ENCODE peak calls at places on chromosome 13, in four cellular contexts. One of them, this sample, is unnamed.

GRCh38 chr13:44396963-44397580 is 23.4 kb downstream of the SERP2 start:
- DNase-seq in left ventricle myocardium inferior: peak
- DNase-seq in HL-60: no peak
- DNase-seq in astrocyte of the spinal cord: peak
- DNase-seq in this sample: no peak

GRCh38 chr13:41500501-41500900 is 43.2 kb downstream of the RGCC start:
- DNase-seq in HL-60: no peak
- DNase-seq in left ventricle myocardium inferior: peak
- DNase-seq in astrocyte of the spinal cord: no peak
- DNase-seq in this sample: no peak

GRCh38 chr13:44744880-44745633 is 168.9 kb upstream of the TSC22D1 start:
- DNase-seq in left ventricle myocardium inferior: no peak
- DNase-seq in astrocyte of the spinal cord: no peak
- DNase-seq in HL-60: no peak
- DNase-seq in this sample: no peak

GRCh38 chr13:50299546-50300249 is 284.5 kb downstream of the KCNRG start:
- DNase-seq in HL-60: no peak
- DNase-seq in left ventricle myocardium inferior: no peak
- DNase-seq in astrocyte of the spinal cord: peak
- DNase-seq in this sample: no peak

GRCh38 chr13:89925107-89925506 is 1422.4 kb upstream of the MIR17HG start:
- DNase-seq in HL-60: no peak
- DNase-seq in left ventricle myocardium inferior: no peak
- DNase-seq in astrocyte of the spinal cord: peak
- DNase-seq in this sample: no peak

GRCh38 chr13:50529154-50529882 is 314.2 kb downstream of the DLEU7 start:
- DNase-seq in left ventricle myocardium inferior: peak
- DNase-seq in HL-60: no peak
- DNase-seq in astrocyte of the spinal cord: peak
- DNase-seq in this sample: peak

GRCh38 chr13:66659291-66660012 is 570.7 kb downstream of the PCDH9 start:
- DNase-seq in left ventricle myocardium inferior: no peak
- DNase-seq in HL-60: no peak
- DNase-seq in astrocyte of the spinal cord: peak
- DNase-seq in this sample: no peak

GRCh38 chr13:31638577-31638976 is 100.7 kb upstream of the RXFP2 start:
- DNase-seq in left ventricle myocardium inferior: no peak
- DNase-seq in astrocyte of the spinal cord: peak
- DNase-seq in HL-60: no peak
- DNase-seq in this sample: no peak

GRCh38 chr13:108154421-108154858 is 60.9 kb downstream of the LIG4 start:
- DNase-seq in left ventricle myocardium inferior: no peak
- DNase-seq in astrocyte of the spinal cord: no peak
- DNase-seq in HL-60: no peak
- DNase-seq in this sample: no peak

GRCh38 chr13:25741796-25742195 is 310.0 kb downstream of the SHISA2 start:
- DNase-seq in left ventricle myocardium inferior: no peak
- DNase-seq in astrocyte of the spinal cord: no peak
- DNase-seq in HL-60: no peak
- DNase-seq in this sample: no peak

GRCh38 chr13:42380420-42381164 is 108.6 kb downstream of the AKAP11 start:
- DNase-seq in HL-60: no peak
- DNase-seq in left ventricle myocardium inferior: no peak
- DNase-seq in astrocyte of the spinal cord: no peak
- DNase-seq in this sample: no peak

GRCh38 chr13:50437252-50437651 is 406.2 kb downstream of the DLEU7 start:
- DNase-seq in left ventricle myocardium inferior: no peak
- DNase-seq in HL-60: no peak
- DNase-seq in astrocyte of the spinal cord: peak
- DNase-seq in this sample: peak

GRCh38 chr13:27619093-27619705 is 1.1 kb downstream of the LNX2 start:
- DNase-seq in HL-60: no peak
- DNase-seq in astrocyte of the spinal cord: peak
- DNase-seq in left ventricle myocardium inferior: no peak
- DNase-seq in this sample: no peak

GRCh38 chr13:49113526-49114286 is 106.4 kb upstream of the MLNR start:
- DNase-seq in astrocyte of the spinal cord: peak
- DNase-seq in left ventricle myocardium inferior: no peak
- DNase-seq in HL-60: no peak
- DNase-seq in this sample: no peak

GRCh38 chr13:78121459-78122348 is 203.1 kb upstream of the EDNRB start:
- DNase-seq in astrocyte of the spinal cord: peak
- DNase-seq in HL-60: peak
- DNase-seq in left ventricle myocardium inferior: peak
- DNase-seq in this sample: no peak

DNA sequence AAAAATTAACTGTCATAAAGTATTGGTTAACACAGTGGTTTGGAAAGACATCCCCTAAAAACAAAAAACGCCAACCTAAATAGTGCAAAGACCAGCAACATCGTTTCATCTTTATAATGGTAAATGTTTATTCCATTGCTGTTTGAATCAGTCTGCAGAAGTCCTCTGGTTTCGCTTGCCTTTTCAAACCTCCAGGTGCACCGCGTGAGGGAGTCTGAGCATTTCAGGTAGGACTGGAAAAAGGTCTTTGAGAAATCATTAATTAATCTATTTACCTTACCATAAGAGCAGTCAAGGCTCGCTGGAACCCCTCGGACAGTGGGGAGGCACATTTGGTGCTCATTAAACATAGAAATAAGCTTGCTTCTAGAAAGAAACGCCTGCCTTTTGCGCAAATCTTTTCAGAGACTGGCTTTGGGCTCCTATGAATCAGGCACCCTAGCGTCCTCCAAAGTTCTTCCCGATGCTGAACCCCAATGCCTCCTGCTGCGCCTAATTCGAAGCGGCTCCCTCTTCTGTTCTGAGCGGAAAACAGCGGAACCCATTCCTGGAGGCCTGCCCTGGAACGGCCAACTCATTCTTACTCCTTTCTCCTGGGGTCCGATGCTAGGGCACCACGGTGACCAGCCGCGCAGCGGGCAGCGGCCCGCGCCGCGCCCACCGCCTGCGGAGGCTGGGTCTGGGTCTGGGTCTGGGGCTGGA is 942 bp upstream of the MTUS2 start:
- DNase-seq in left ventricle myocardium inferior: no peak
- DNase-seq in HL-60: no peak
- DNase-seq in astrocyte of the spinal cord: peak
- DNase-seq in this sample: no peak
- H3K4me3 ChIP-seq in left ventricle myocardium inferior: peak
- H3K4me3 ChIP-seq in HL-60: no peak
- H3K4me3 ChIP-seq in astrocyte of the spinal cord: peak
- H3K4me3 ChIP-seq in this sample: peak

GRCh38 chr13:46119883-46120614 is 15.2 kb upstream of the CPB2 start:
- DNase-seq in HL-60: no peak
- DNase-seq in astrocyte of the spinal cord: peak
- DNase-seq in left ventricle myocardium inferior: no peak
- DNase-seq in this sample: peak

GRCh38 chr13:46113596-46113995 is 8.8 kb upstream of the CPB2 start:
- DNase-seq in HL-60: no peak
- DNase-seq in astrocyte of the spinal cord: peak
- DNase-seq in left ventricle myocardium inferior: no peak
- DNase-seq in this sample: no peak

GRCh38 chr13:46114599-46114998 is 9.8 kb upstream of the CPB2 start:
- DNase-seq in left ventricle myocardium inferior: no peak
- DNase-seq in astrocyte of the spinal cord: no peak
- DNase-seq in HL-60: no peak
- DNase-seq in this sample: no peak

GRCh38 chr13:46121033-46121432 is 16.2 kb upstream of the CPB2 start:
- DNase-seq in astrocyte of the spinal cord: no peak
- DNase-seq in left ventricle myocardium inferior: no peak
- DNase-seq in HL-60: no peak
- DNase-seq in this sample: no peak

GRCh38 chr13:46116653-46117502 is 12.0 kb upstream of the CPB2 start:
- DNase-seq in left ventricle myocardium inferior: no peak
- DNase-seq in astrocyte of the spinal cord: no peak
- DNase-seq in HL-60: no peak
- DNase-seq in this sample: no peak
- H3K4me3 ChIP-seq in left ventricle myocardium inferior: no peak
- H3K4me3 ChIP-seq in astrocyte of the spinal cord: no peak
- H3K4me3 ChIP-seq in HL-60: no peak
- H3K4me3 ChIP-seq in this sample: no peak

DNA sequence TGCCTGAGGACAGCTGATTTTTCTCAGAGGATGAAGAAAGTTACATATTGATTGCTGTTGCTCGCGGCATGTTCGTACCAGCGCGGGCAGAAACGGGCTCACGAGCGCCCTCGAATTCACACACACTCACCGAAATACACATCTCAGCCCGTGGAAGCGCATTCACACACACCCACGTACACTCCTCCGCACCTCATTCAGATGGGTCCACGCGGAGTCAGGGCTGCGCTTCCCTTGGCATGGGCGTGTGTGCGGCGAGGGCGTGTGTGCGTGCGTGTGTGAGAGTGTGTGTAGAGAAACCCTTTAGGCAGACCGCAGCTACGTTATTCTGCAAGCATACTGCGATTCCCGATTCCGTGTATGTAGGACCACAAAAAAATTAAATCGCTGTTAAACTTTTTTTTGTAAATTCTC is 2.1 kb upstream of the PCDH17 start:
- DNase-seq in left ventricle myocardium inferior: no peak
- DNase-seq in astrocyte of the spinal cord: no peak
- DNase-seq in HL-60: no peak
- DNase-seq in this sample: no peak
- H3K4me3 ChIP-seq in left ventricle myocardium inferior: peak
- H3K4me3 ChIP-seq in astrocyte of the spinal cord: peak
- H3K4me3 ChIP-seq in HL-60: no peak
- H3K4me3 ChIP-seq in this sample: peak

GRCh38 chr13:99970761-99971575 is 599 bp downstream of the ZIC5 start:
- DNase-seq in astrocyte of the spinal cord: no peak
- DNase-seq in left ventricle myocardium inferior: no peak
- DNase-seq in HL-60: no peak
- DNase-seq in this sample: no peak
- H3K4me3 ChIP-seq in astrocyte of the spinal cord: peak
- H3K4me3 ChIP-seq in left ventricle myocardium inferior: peak
- H3K4me3 ChIP-seq in HL-60: no peak
- H3K4me3 ChIP-seq in this sample: no peak

DNA sequence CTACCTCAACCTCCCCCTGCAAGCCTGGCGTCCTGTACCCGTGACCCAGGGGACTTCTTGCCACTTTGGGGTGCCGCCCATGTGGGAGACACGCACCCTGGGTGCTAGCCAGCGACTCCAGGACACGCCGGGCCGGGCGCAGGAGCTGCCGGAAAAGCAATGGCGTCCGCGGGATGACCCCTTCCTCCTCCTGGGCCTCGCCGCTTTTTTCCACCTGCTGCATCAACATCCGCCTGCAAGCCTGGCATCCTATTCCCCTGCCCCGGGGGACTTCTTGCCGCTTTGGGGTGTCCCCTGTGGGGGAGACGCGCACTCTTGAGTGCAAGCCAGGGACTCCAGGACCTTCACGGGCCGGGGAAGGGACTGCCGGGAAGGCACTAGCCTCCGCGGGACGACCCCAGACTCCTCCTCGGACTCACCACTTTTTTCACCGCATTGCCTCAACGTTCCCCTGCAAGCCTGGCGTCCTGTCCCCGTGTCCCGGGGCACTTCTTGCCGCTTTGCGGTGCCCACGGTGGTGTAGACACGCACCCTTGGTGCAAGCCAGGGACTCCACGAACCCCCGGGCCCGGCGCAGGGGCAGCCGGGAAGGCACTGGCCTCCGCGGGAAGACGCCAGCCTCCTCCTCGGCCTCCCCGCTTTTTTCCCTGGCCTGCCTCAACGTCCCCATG is 237.8 kb downstream of the TUBA3C start:
- DNase-seq in left ventricle myocardium inferior: no peak
- DNase-seq in HL-60: no peak
- DNase-seq in astrocyte of the spinal cord: no peak
- DNase-seq in this sample: no peak
- H3K4me3 ChIP-seq in left ventricle myocardium inferior: no peak
- H3K4me3 ChIP-seq in HL-60: no peak
- H3K4me3 ChIP-seq in astrocyte of the spinal cord: no peak
- H3K4me3 ChIP-seq in this sample: no peak

GRCh38 chr13:21671793-21672680 is 1.2 kb downstream of the FGF9 start:
- DNase-seq in astrocyte of the spinal cord: no peak
- DNase-seq in left ventricle myocardium inferior: no peak
- DNase-seq in HL-60: no peak
- DNase-seq in this sample: no peak
- H3K4me3 ChIP-seq in astrocyte of the spinal cord: no peak
- H3K4me3 ChIP-seq in left ventricle myocardium inferior: peak
- H3K4me3 ChIP-seq in HL-60: no peak
- H3K4me3 ChIP-seq in this sample: no peak

GRCh38 chr13:111877906-111878305 is 189.0 kb upstream of the SOX1 start:
- DNase-seq in astrocyte of the spinal cord: no peak
- DNase-seq in left ventricle myocardium inferior: no peak
- DNase-seq in HL-60: no peak
- DNase-seq in this sample: no peak
- H3K4me3 ChIP-seq in astrocyte of the spinal cord: no peak
- H3K4me3 ChIP-seq in left ventricle myocardium inferior: no peak
- H3K4me3 ChIP-seq in HL-60: no peak
- H3K4me3 ChIP-seq in this sample: no peak

DNA sequence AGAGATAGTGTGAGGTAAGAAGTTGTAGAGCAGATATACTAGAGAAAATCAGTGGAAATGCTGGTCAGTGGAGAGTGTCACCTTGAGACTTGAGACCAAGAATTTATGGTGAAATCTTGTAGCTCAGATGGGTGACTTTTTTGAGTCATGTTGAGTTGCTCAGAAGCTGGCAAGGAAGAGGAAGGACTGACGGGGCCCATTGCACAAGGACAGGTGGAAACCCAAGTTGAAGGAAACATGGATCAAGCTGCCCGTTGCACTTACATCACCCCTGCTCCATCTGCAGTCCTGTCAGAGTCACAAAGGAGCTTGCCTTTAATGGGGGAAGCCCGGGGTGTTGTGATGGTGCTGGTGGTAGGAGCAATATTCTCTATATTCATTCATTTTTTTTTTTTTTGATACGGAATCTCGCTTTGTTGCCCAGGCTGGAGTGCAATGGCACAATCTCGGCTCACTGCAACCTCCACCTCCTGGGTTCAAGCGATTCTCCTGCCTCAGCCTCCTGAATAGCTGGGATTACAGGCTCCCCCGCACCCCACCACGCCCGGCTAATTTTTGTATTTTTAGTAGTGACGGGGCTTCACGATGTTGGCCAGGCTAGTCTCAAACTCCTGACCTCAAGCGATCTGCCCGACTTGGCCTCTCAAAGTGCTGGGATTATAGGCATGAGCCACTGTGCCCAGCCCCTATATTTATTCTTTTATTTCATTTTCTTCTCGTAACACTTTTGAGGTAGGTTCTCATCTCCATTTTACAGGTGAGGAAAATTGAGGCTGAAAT is 27.4 kb downstream of the UBAC2 start:
- DNase-seq in HL-60: peak
- DNase-seq in left ventricle myocardium inferior: no peak
- DNase-seq in astrocyte of the spinal cord: no peak
- DNase-seq in this sample: no peak
- H3K4me3 ChIP-seq in HL-60: no peak
- H3K4me3 ChIP-seq in left ventricle myocardium inferior: peak
- H3K4me3 ChIP-seq in astrocyte of the spinal cord: no peak
- H3K4me3 ChIP-seq in this sample: no peak

GRCh38 chr13:72025836-72026235 is 158.8 kb upstream of the DACH1 start:
- DNase-seq in HL-60: no peak
- DNase-seq in left ventricle myocardium inferior: no peak
- DNase-seq in astrocyte of the spinal cord: peak
- DNase-seq in this sample: no peak

GRCh38 chr13:72029981-72030380 is 163.0 kb upstream of the DACH1 start:
- DNase-seq in astrocyte of the spinal cord: no peak
- DNase-seq in left ventricle myocardium inferior: no peak
- DNase-seq in HL-60: no peak
- DNase-seq in this sample: no peak
- H3K4me3 ChIP-seq in astrocyte of the spinal cord: no peak
- H3K4me3 ChIP-seq in left ventricle myocardium inferior: no peak
- H3K4me3 ChIP-seq in HL-60: no peak
- H3K4me3 ChIP-seq in this sample: no peak

This sample was measured in AG04449.